ENCODE peak calls at places on chromosomes 6 and 20, in four cellular contexts. D is HEK293T, I is HepG2, X is K562. Z is an unnamed sample.

GRCh38 chr6:170110201-170111140 is 180.4 kb downstream of the DLL1 start:
- DNase-seq in D (no peak), I (no peak), X (no peak), Z (no peak)

GRCh38 chr6:35311390-35312075 is 13.9 kb downstream of the DEF6 start:
- DNase-seq in I (no peak), X (no peak), D (no peak), Z (no peak)

GRCh38 chr20:51660741-51661608 is 107.2 kb downstream of the ATP9A start:
- DNase-seq in I (no peak), D (no peak), X (no peak), Z (no peak)

GRCh38 chr20:35992713-35993335 is 24.4 kb downstream of the CNBD2 start:
- DNase-seq in D (peak), I (peak), X (peak), Z (peak)

GRCh38 chr20:46056970-46057855 is 28.2 kb downstream of the SLC12A5 start:
- DNase-seq in I (no peak), X (peak), D (no peak), Z (no peak)

GRCh38 chr6:69832558-69832957 is 33.8 kb upstream of the COL19A1 start:
- DNase-seq in I (no peak), D (no peak), X (no peak), Z (no peak)

GRCh38 chr6:119138906-119139541 is 60.6 kb upstream of the FAM184A start:
- DNase-seq in I (no peak), X (peak), D (no peak), Z (no peak)

GRCh38 chr20:47973519-47974233 is 188.4 kb upstream of the SULF2 start:
- DNase-seq in D (no peak), X (no peak), I (peak), Z (no peak)

GRCh38 chr6:46472243-46472642 is 19.0 kb downstream of the RCAN2 start:
- DNase-seq in D (no peak), X (no peak), I (no peak), Z (no peak)

GRCh38 chr20:63955846-63956663 is at the start of gene UCKL1:
- DNase-seq in I (peak), D (peak), X (peak), Z (no peak)

GRCh38 chr6:149031545-149032317 is 284.9 kb downstream of the UST start:
- DNase-seq in D (no peak), I (peak), X (no peak), Z (no peak)

GRCh38 chr20:64188682-64189529 is 24.7 kb downstream of the MYT1 start:
- DNase-seq in I (peak), X (no peak), D (no peak), Z (no peak)

GRCh38 chr6:158366363-158366762 is 54.1 kb downstream of the TULP4 start:
- DNase-seq in X (peak), D (no peak), I (no peak), Z (no peak)

GRCh38 chr6:97177905-97178304 is 105.1 kb downstream of the MMS22L start:
- DNase-seq in X (no peak), D (no peak), I (peak), Z (no peak)

GRCh38 chr6:129966125-129966524 is 52.3 kb upstream of the L3MBTL3 start:
- DNase-seq in I (no peak), D (no peak), X (no peak), Z (no peak)

GRCh38 chr6:45421700-45422540 is 44.2 kb upstream of the SUPT3H start:
- DNase-seq in X (peak), D (peak), I (peak), Z (no peak)

GRCh38 chr6:158567871-158568401 is 8.0 kb downstream of the TMEM181 start:
- DNase-seq in D (no peak), I (no peak), X (no peak), Z (no peak)

GRCh38 chr20:19361801-19362200 is 149.4 kb downstream of the SLC24A3 start:
- DNase-seq in I (no peak), X (no peak), D (no peak), Z (no peak)

GRCh38 chr20:33521461-33521860 is 31.6 kb downstream of the CBFA2T2 start:
- DNase-seq in X (no peak), D (no peak), I (no peak), Z (no peak)

GRCh38 chr6:109446541-109446940 is 6.0 kb downstream of the SMPD2 start:
- DNase-seq in I (no peak), D (no peak), X (no peak), Z (no peak)

GRCh38 chr20:10716855-10717254 is 43.1 kb upstream of the JAG1 start:
- DNase-seq in D (no peak), I (peak), X (no peak), Z (no peak)

GRCh38 chr6:170175644-170176620 is 114.9 kb downstream of the DLL1 start:
- DNase-seq in D (no peak), X (no peak), I (no peak), Z (no peak)

GRCh38 chr6:7215140-7215539 is 97.9 kb downstream of the SSR1 start:
- DNase-seq in X (peak), D (no peak), I (peak), Z (no peak)

GRCh38 chr6:16322666-16323312 is 84.4 kb downstream of the GMPR start:
- DNase-seq in X (peak), I (no peak), D (no peak), Z (no peak)
- TF ChIP-seq FOXK2 in X (peak), I (no peak), D (no peak), Z (no peak)

GRCh38 chr20:44073675-44074071 is 113.3 kb downstream of the JPH2 start:
- DNase-seq in X (no peak), I (no peak), D (no peak), Z (no peak)

GRCh38 chr20:44072381-44072780 is 114.6 kb downstream of the JPH2 start:
- DNase-seq in X (no peak), D (no peak), I (no peak), Z (no peak)

GRCh38 chr20:44074252-44075151 is 112.5 kb downstream of the JPH2 start:
- DNase-seq in D (no peak), I (no peak), X (no peak), Z (no peak)

GRCh38 chr20:44071526-44072111 is 115.4 kb downstream of the JPH2 start:
- DNase-seq in X (no peak), D (no peak), I (no peak), Z (no peak)

GRCh38 chr20:44073011-44073674 is 113.8 kb downstream of the JPH2 start:
- DNase-seq in D (no peak), X (no peak), I (no peak), Z (no peak)
- TF ChIP-seq FOXK2 in D (no peak), X (no peak), I (no peak), Z (no peak)

DNA sequence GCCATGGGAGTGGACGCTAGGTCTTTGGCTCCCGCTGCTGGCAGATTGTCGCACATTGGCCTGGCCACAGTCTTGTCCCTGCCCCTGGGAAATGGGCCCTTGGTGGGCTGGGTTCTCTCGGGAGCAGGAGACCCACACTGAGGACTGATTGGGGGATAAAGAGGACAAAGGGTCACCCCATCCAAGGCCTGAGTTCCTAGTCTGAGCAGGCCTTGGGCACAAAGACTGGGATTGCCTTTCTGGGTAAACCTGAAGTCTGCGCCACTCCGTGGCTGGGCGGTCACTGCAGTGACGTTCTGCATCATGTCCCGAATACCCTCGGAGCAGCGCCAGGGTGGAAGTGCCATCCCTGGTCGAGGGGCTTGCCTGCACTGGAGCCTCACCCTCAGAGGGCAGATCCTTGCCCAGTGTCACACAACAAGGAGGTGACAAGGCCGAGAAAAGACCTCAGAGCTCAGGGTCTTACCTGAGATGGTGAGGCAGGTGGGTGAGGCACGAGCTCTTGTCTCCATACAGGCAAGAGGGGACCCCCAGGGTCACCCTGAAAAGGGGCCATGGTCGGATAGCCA is 36.1 kb upstream of the ZBP1 start:
- DNase-seq in I (no peak), X (no peak), D (no peak), Z (no peak)
- TF ChIP-seq FOXK2 in I (no peak), X (no peak), D (no peak), Z (no peak)

DNA sequence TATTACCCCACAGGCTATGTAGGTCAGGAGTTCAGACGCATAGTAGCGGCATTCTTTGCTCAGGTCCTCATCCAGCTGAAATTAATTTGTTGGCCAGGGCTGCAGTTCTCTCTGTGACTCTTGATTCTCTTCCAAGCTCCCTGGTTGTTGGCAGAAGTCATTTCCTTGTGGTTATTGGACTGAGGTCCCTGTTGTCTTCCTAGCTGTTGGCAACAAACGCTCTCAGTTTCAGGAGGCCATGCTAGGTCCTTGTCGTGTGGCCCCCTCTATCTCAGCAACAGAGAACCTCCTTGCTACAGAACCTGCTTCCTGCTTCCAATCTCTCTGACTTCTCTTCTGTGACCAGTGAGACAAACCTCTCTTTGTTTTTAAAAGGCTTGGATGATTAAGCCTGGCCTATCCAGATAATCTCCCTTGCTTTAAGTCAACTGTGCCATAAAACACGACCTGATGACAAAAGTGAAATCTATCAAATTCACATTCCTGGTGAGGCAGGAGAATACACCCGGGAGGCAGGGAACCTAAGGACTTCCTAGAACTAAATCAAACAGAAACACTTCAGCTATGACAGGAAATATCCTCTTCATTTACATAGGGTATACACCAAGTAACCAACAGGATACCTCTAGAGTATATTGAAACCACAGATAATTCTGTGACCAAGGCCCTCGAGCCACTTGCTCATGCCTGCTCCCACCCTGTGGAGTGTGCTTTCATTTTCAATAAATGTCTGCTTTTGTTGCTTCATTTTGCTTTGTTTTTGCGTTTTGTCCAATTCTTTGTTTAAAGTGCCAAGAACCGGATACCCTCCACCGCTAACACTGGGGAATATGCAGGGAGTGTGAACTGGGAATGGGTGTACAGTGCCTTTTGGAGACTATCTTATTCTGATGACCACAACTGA is 196.0 kb downstream of the BTBD3 start:
- DNase-seq in I (no peak), D (no peak), X (no peak), Z (no peak)
- TF ChIP-seq FOXK2 in I (no peak), D (no peak), X (no peak), Z (no peak)

GRCh38 chr6:111805511-111806181 is 67.6 kb downstream of the FYN start:
- DNase-seq in X (no peak), I (no peak), D (no peak), Z (peak)
- TF ChIP-seq FOXK2 in X (no peak), I (no peak), D (no peak), Z (no peak)

Z was measured in GM12878.